ENCODE peak calls at places on chromosome 9, in six cellular contexts. V is ascending aorta, Z is upper lobe of left lung, Q is dorsolateral prefrontal cortex, K is mesendoderm, N is fibroblast of lung. J is an unnamed sample.

GRCh38 chr9:91795500-91796241 is 154.4 kb downstream of the ROR2 start:
- DNase-seq in V (no peak), Z (no peak), Q (no peak), K (no peak), N (peak; percentile 9), J (no peak)

GRCh38 chr9:122463828-122464632 is 13.7 kb downstream of the OR1J1 start:
- DNase-seq in V (no peak), Z (no peak), Q (no peak), K (peak; percentile 55), N (no peak), J (no peak)

GRCh38 chr9:16561121-16561520 is 309.3 kb downstream of the BNC2 start:
- DNase-seq in V (no peak), Z (no peak), Q (no peak), K (no peak), N (no peak), J (no peak)

GRCh38 chr9:137382728-137383452 is 40.1 kb downstream of the EXD3 start:
- DNase-seq in V (no peak), Z (no peak), Q (no peak), K (peak; percentile 68), N (no peak), J (no peak)

GRCh38 chr9:92887880-92888338 is 10.1 kb upstream of the ZNF484 start:
- DNase-seq in V (no peak), Z (no peak), Q (no peak), K (no peak), N (no peak), J (no peak)

GRCh38 chr9:96156578-96156977 is 145.4 kb downstream of the HSD17B3 start:
- DNase-seq in V (no peak), Z (no peak), Q (no peak), K (no peak), N (no peak), J (no peak)

GRCh38 chr9:117932585-117932984 is 228.4 kb downstream of the TLR4 start:
- DNase-seq in V (no peak), Z (no peak), Q (no peak), K (no peak), N (no peak), J (no peak)

GRCh38 chr9:92208693-92209524 is 84.6 kb downstream of the IARS1 start:
- DNase-seq in V (no peak), Z (no peak), Q (no peak), K (peak; percentile 55), N (peak; percentile 23), J (no peak)

GRCh38 chr9:6512085-6512657 is 99.2 kb downstream of the UHRF2 start:
- DNase-seq in V (no peak), Z (no peak), Q (no peak), K (no peak), N (peak; percentile 75), J (no peak)

GRCh38 chr9:94758844-94759243 is 32.3 kb downstream of the AOPEP start:
- DNase-seq in V (no peak), Z (no peak), Q (no peak), K (no peak), N (no peak), J (no peak)

GRCh38 chr9:14396171-14396570 is 82.2 kb upstream of the NFIB start:
- DNase-seq in V (no peak), Z (no peak), Q (peak; percentile 30), K (no peak), N (no peak), J (no peak)

GRCh38 chr9:79731483-79731882 is 159.7 kb downstream of the TLE4 start:
- DNase-seq in V (no peak), Z (no peak), Q (no peak), K (peak; percentile 28), N (no peak), J (no peak)

GRCh38 chr9:31542384-31543055 is 841.9 kb upstream of the ACO1 start:
- DNase-seq in V (no peak), Z (peak; percentile 22), Q (no peak), K (peak; percentile 64), N (peak; percentile 31), J (no peak)

GRCh38 chr9:124771867-124772621 is 933 bp upstream of the NR6A1 start:
- DNase-seq in V (no peak), Z (peak; percentile 65), Q (peak; percentile 62), K (peak; percentile 91), N (peak; percentile 67), J (no peak)

GRCh38 chr9:38200431-38200830 is 131.4 kb upstream of the SHB start:
- DNase-seq in V (no peak), Z (no peak), Q (peak; percentile 12), K (no peak), N (no peak), J (no peak)

GRCh38 chr9:105206821-105207699 is 37.4 kb upstream of the SLC44A1 start:
- DNase-seq in V (no peak), Z (no peak), Q (no peak), K (no peak), N (no peak), J (no peak)

GRCh38 chr9:138080979-138081378 is 203.4 kb downstream of the CACNA1B start:
- DNase-seq in V (no peak), Z (peak; percentile 11), Q (no peak), K (no peak), N (no peak), J (no peak)

GRCh38 chr9:127585161-127585750 is 26.8 kb upstream of the STXBP1 start:
- DNase-seq in V (no peak), Z (no peak), Q (no peak), K (no peak), N (no peak), J (no peak)

GRCh38 chr9:15722888-15723287 is 170.0 kb downstream of the CCDC171 start:
- DNase-seq in V (no peak), Z (no peak), Q (peak; percentile 7), K (peak; percentile 41), N (peak; percentile 64), J (no peak)

GRCh38 chr9:89640391-89640790 is 35.6 kb downstream of the GADD45G start:
- DNase-seq in V (no peak), Z (peak; percentile 61), Q (no peak), K (no peak), N (no peak), J (no peak)

GRCh38 chr9:110555551-110555950 is 24.0 kb downstream of the SVEP1 start:
- DNase-seq in V (no peak), Z (no peak), Q (no peak), K (no peak), N (peak; percentile 62), J (no peak)

GRCh38 chr9:4862506-4863250 is 69.9 kb downstream of the RCL1 start:
- DNase-seq in V (no peak), Z (no peak), Q (no peak), K (peak; percentile 14), N (no peak), J (no peak)

GRCh38 chr9:133256686-133257091 is 18.3 kb downstream of the ABO start:
- DNase-seq in V (no peak), Z (peak; percentile 26), Q (no peak), K (no peak), N (no peak), J (no peak)

GRCh38 chr9:95750725-95751644 is 124.5 kb upstream of the ERCC6L2 start:
- DNase-seq in V (no peak), Z (no peak), Q (no peak), K (peak; percentile 38), N (no peak), J (no peak)

GRCh38 chr9:77999231-77999631 is 32.4 kb downstream of the GNAQ start:
- DNase-seq in V (no peak), Z (no peak), Q (no peak), K (no peak), N (peak; percentile 63), J (no peak)

GRCh38 chr9:112489876-112490661 is 3.4 kb downstream of the KIAA1958 start:
- DNase-seq in V (no peak), Z (no peak), Q (no peak), K (peak; percentile 33), N (peak; percentile 34), J (no peak)

GRCh38 chr9:124477211-124478013 is 27.2 kb downstream of the ADGRD2 start:
- DNase-seq in V (no peak), Z (no peak), Q (no peak), K (peak; percentile 46), N (no peak), J (no peak)

GRCh38 chr9:99833735-99834134 is 12.1 kb downstream of the NR4A3 start:
- DNase-seq in V (no peak), Z (no peak), Q (no peak), K (peak; percentile 46), N (no peak), J (no peak)

GRCh38 chr9:129166962-129167557 is 11.0 kb downstream of the IER5L start:
- DNase-seq in V (no peak), Z (peak; percentile 91), Q (no peak), K (peak; percentile 86), N (peak; percentile 81), J (no peak)
- H3K27ac ChIP-seq in V (peak overlapping the region; percentile 85), Z (peak overlapping the region; percentile 68), Q (no peak overlapping the region), K (peak overlapping the region; percentile 19), N (peak overlapping the region; percentile 89), J (peak overlapping the region; percentile 95)

DNA sequence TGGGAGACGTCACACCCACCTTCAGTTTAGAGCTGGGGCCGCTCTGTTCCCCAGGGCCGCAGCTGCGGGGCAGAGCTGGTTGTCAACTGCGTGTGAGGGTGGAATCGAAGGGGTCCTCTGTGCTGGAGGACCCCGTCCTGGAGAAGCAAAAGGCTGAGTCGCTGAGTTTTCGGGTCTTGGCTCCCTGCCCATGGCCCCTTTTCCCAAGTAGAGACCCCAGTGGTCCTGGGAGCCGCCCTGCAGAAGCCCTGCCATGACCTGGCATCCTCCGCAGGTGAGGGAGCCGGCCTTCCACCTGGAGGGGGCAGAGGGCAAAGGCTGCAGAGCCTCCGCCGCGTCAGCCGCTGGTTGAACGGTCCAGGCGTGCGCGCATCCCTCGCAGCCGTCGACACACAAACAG is 90.4 kb upstream of the COL5A1 start:
- DNase-seq in V (no peak), Z (no peak), Q (no peak), K (no peak), N (no peak), J (no peak)
- H3K27ac ChIP-seq in V (peak overlapping the region; percentile 70), Z (no peak overlapping the region), Q (no peak overlapping the region), K (no peak overlapping the region), N (no peak overlapping the region), J (peak overlapping the region; percentile 57)

DNA sequence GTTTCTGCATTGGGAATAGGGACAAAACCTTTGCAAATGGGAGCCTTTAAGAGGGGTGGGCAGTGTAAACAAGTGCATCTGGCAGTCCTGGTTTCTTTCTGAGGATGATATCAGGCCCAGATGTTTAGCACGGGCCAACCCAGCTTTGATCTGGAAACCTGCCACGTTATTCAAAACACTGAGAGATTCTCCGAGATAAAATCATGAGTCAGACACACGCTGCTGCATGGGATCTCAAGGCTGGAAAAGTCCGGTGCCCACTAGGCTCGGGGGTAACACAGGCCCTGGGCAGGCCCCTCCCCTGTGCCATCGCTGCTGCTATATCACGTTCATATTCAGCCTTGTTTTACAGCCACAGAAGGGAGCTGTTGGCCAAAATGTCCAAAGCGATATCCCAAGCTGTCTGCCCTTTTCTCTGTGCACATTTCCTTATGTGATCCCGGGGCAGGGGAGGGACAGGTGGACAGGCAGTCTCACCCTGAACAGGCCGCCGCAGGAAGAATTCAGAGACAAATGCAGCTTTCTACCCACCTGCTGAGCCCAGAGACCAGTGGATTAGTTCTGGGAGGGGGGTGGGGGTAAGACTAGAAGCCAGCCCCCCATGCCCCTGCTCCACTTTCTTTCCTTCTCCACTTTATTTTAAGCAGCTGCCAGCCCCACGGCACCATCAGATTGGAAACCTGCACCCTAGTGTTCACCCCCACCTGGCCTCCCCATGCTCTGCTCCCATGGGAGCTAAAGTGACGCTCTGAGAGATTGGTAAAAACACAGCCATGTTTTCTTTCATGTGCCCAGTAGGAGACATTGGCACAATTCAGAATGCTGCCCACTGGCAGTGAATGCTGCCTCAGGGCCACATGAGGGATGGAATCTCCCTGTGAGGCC is 63.1 kb downstream of the TMOD1 start:
- DNase-seq in V (no peak), Z (no peak), Q (peak; percentile 57), K (no peak), N (peak; percentile 55), J (no peak)
- H3K27ac ChIP-seq in V (peak overlapping the region; percentile 78), Z (peak overlapping the region; percentile 51), Q (peak overlapping the region; percentile 78), K (no peak overlapping the region), N (no peak overlapping the region), J (peak overlapping the region; percentile 22)

GRCh38 chr9:86534572-86535258 is 180.5 kb upstream of the TUT7 start:
- DNase-seq in V (no peak), Z (no peak), Q (no peak), K (no peak), N (no peak), J (no peak)
- H3K27ac ChIP-seq in V (no peak overlapping the region), Z (no peak overlapping the region), Q (no peak overlapping the region), K (no peak overlapping the region), N (no peak overlapping the region), J (no peak overlapping the region)

J was measured in thoracic aorta.